ENCODE peak calls at places on chromosomes 11 and 22, in nine cellular contexts. R is right lobe of liver; B is transverse colon; Y is ovary; K is heart left ventricle; L is kidney; N is left ventricle myocardium inferior; M is CD8-positive, alpha-beta memory T cell; Z is DND-41. F is an unnamed sample.

GRCh38 chr22:37357471-37357870 is 69.8 kb downstream of the ELFN2 start:
- DNase-seq in R (no peak), B (no peak), Y (no peak), K (no peak), L (no peak), N (no peak), M (no peak), Z (no peak), F (no peak)

GRCh38 chr11:11977206-11977938 is 31.1 kb downstream of the DKK3 start:
- DNase-seq in R (no peak), B (peak; percentile 63), Y (peak; percentile 75), K (peak; percentile 82), L (peak; percentile 83), N (peak; percentile 71), M (no peak), Z (no peak), F (peak; percentile 83)

GRCh38 chr11:4890279-4890678 is 8.6 kb downstream of the OR51T1 start:
- DNase-seq in R (no peak), B (no peak), Y (no peak), K (no peak), L (no peak), N (no peak), M (no peak), Z (no peak), F (no peak)

GRCh38 chr22:19916941-19917340 is 24.6 kb upstream of the COMT start:
- DNase-seq in R (no peak), B (no peak), Y (no peak), K (no peak), L (no peak), N (no peak), M (no peak), Z (no peak), F (no peak)

GRCh38 chr22:31079095-31079642 is 1.9 kb upstream of the SMTN start:
- DNase-seq in R (no peak), B (peak; percentile 77), Y (no peak), K (no peak), L (no peak), N (no peak), M (no peak), Z (no peak), F (no peak)

GRCh38 chr11:35594680-35595079 is 23.6 kb upstream of the FJX1 start:
- DNase-seq in R (no peak), B (no peak), Y (no peak), K (no peak), L (no peak), N (no peak), M (no peak), Z (no peak), F (no peak)

GRCh38 chr11:128898580-128899344 is 7.6 kb downstream of the KCNJ5 start:
- DNase-seq in R (peak; percentile 83), B (no peak), Y (no peak), K (no peak), L (peak; percentile 34), N (no peak), M (no peak), Z (no peak), F (no peak)

GRCh38 chr22:35203583-35203982 is 53.7 kb upstream of the HMGXB4 start:
- DNase-seq in R (no peak), B (no peak), Y (no peak), K (no peak), L (no peak), N (no peak), M (no peak), Z (no peak), F (no peak)

GRCh38 chr11:17296852-17297559 is 20.5 kb downstream of the NUCB2 start:
- DNase-seq in R (no peak), B (no peak), Y (no peak), K (no peak), L (no peak), N (no peak), M (no peak), Z (no peak), F (no peak)

GRCh38 chr11:63791495-63792167 is 21.6 kb upstream of the SPINDOC start:
- DNase-seq in R (no peak), B (no peak), Y (no peak), K (no peak), L (no peak), N (no peak), M (no peak), Z (no peak), F (no peak)

GRCh38 chr22:35379146-35379993 is 1.5 kb upstream of the HMOX1 start:
- DNase-seq in R (no peak), B (peak; percentile 73), Y (no peak), K (no peak), L (no peak), N (no peak), M (no peak), Z (no peak), F (no peak)

DNA sequence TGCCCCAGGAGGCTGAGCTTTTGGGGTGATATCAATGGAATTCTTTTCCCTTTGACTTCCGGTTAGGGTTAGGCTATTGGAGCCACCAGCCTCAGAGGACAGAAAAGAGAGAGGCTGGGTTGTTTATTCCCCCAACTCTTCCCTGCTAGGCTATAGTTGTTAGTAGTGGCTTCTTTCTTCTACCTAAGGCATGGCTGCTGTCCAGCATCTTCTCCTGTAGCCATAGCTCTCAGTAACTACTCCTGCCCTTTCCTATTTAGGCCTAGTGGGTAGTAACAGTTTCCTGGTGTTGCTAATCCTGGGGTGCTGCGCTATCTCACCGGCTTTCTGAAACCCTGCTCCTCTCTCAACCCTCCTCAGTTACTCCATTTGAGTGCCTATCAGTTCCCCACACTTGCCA is 184.9 kb downstream of the TENM4 start:
- DNase-seq in R (no peak), B (no peak), Y (no peak), K (no peak), L (no peak), N (no peak), M (no peak), Z (no peak), F (no peak)
- H3K4me3 ChIP-seq in R (no peak overlapping the region), B (no peak overlapping the region), Y (no peak overlapping the region), K (no peak overlapping the region), L (no peak overlapping the region), N (no peak overlapping the region), M (no peak overlapping the region), Z (no peak overlapping the region), F (no peak overlapping the region)

GRCh38 chr22:22923379-22923778 is 35.8 kb downstream of the IGLL5 start:
- DNase-seq in R (no peak), B (no peak), Y (no peak), K (no peak), L (peak; percentile 1), N (no peak), M (no peak), Z (no peak), F (no peak)

GRCh38 chr22:22925146-22925794 is 37.7 kb downstream of the IGLL5 start:
- DNase-seq in R (no peak), B (no peak), Y (no peak), K (no peak), L (peak; percentile 6), N (no peak), M (no peak), Z (no peak), F (no peak)

GRCh38 chr22:22923930-22924329 is 36.3 kb downstream of the IGLL5 start:
- DNase-seq in R (no peak), B (no peak), Y (no peak), K (no peak), L (peak; percentile 38), N (no peak), M (no peak), Z (peak; percentile 40), F (no peak)

GRCh38 chr22:22925795-22926358 is 38.3 kb downstream of the IGLL5 start:
- DNase-seq in R (no peak), B (no peak), Y (no peak), K (no peak), L (peak; percentile 2), N (no peak), M (no peak), Z (no peak), F (no peak)

DNA sequence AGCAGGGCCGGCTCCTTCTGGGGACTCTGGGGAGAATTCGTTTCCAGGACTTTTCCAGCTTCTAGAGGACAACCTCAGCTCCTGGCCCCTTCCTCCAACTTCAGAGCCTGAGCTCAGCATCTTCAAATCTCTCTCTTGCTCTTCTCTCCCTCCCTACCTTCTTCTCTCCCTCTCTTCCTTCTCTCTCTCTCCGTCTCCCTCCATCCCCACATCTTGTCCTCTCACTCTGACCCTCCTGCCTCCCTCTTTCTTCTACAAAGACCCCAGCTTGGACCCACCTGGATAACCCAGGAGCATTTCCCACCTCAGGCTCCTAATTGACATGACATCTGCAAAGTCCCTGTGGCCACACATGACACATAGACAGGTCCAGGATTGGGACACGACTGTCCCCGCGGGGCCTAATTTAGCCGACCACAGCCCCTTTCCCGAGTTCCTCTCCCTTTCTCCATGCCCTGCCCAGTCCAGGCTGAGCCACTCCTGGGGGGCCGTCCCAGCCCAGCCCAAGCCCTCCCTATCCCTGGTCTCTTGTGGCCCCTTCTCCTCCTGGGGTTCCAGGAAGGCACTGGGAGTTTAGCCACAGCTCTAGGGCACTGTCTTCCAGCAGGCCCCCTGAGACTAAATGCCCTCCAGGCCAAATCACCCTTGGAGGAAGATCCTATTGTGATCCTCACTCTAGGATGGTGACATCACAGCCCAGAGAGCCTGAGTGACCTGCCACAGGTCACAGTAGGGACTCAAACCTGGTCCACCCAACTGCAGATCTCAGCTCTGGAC is 36.9 kb downstream of the IGLL5 start:
- DNase-seq in R (no peak), B (no peak), Y (no peak), K (no peak), L (no peak), N (no peak), M (no peak), Z (no peak), F (no peak)
- H3K4me1 ChIP-seq in R (no peaks in the 10 kb centered on the region), B (no peaks in the 10 kb centered on the region), Y (no peaks in the 10 kb centered on the region), K (no peaks in the 10 kb centered on the region), L (no peaks in the 10 kb centered on the region), N (peaks cover 20% of the 10 kb centered on the region), M (peaks cover 11% of the 10 kb centered on the region), Z (peaks cover 21% of the 10 kb centered on the region), F (no peaks in the 10 kb centered on the region)

GRCh38 chr11:130397780-130398179 is 30.6 kb downstream of the ADAMTS8 start:
- DNase-seq in R (no peak), B (no peak), Y (no peak), K (no peak), L (no peak), N (no peak), M (no peak), Z (no peak), F (no peak)

GRCh38 chr11:130391692-130392091 is 36.7 kb downstream of the ADAMTS8 start:
- DNase-seq in R (no peak), B (no peak), Y (no peak), K (no peak), L (no peak), N (no peak), M (no peak), Z (no peak), F (no peak)

GRCh38 chr11:130400793-130401483 is 27.5 kb downstream of the ADAMTS8 start:
- DNase-seq in R (no peak), B (no peak), Y (no peak), K (peak; percentile 49), L (no peak), N (no peak), M (no peak), Z (no peak), F (peak; percentile 51)

GRCh38 chr11:130399196-130399595 is 29.2 kb downstream of the ADAMTS8 start:
- DNase-seq in R (no peak), B (no peak), Y (no peak), K (no peak), L (no peak), N (no peak), M (no peak), Z (no peak), F (no peak)

GRCh38 chr11:130396965-130397364 is 31.4 kb downstream of the ADAMTS8 start:
- DNase-seq in R (peak; percentile 84), B (no peak), Y (no peak), K (no peak), L (no peak), N (no peak), M (no peak), Z (no peak), F (no peak)
- H3K4me3 ChIP-seq in R (no peak overlapping the region), B (no peak overlapping the region), Y (no peak overlapping the region), K (no peak overlapping the region), L (no peak overlapping the region), N (no peak overlapping the region), M (no peak overlapping the region), Z (no peak overlapping the region), F (no peak overlapping the region)

GRCh38 chr11:85766801-85767200 is 44.1 kb downstream of the SYTL2 start:
- DNase-seq in R (no peak), B (no peak), Y (no peak), K (no peak), L (no peak), N (no peak), M (no peak), Z (no peak), F (no peak)
- H3K4me1 ChIP-seq in R (no peaks in the 10 kb centered on the region), B (no peaks in the 10 kb centered on the region), Y (peaks cover under 1% of the 10 kb centered on the region), K (no peaks in the 10 kb centered on the region), L (peaks cover 16% of the 10 kb centered on the region), N (no peaks in the 10 kb centered on the region), M (peaks cover 4% of the 10 kb centered on the region), Z (no peaks in the 10 kb centered on the region), F (no peaks in the 10 kb centered on the region)